ENCODE peak calls at places on chromosomes 16 and 17, in four cellular contexts. One of them, this sample, is unnamed.

GRCh38 chr16:87849419-87850008 is 19.8 kb downstream of the SLC7A5 start:
- DNase-seq in H1: no peak
- DNase-seq in HepG2: no peak
- DNase-seq in GM12878: no peak
- DNase-seq in this sample: no peak

GRCh38 chr16:83813818-83814653 is 6.3 kb downstream of the HSBP1 start:
- DNase-seq in H1: no peak
- DNase-seq in HepG2: peak
- DNase-seq in GM12878: no peak
- DNase-seq in this sample: no peak

GRCh38 chr17:13765701-13766100 is 164.0 kb upstream of the HS3ST3A1 start:
- DNase-seq in H1: no peak
- DNase-seq in HepG2: no peak
- DNase-seq in GM12878: no peak
- DNase-seq in this sample: no peak

GRCh38 chr17:37847811-37848331 is 76.3 kb upstream of the TBC1D3K start:
- DNase-seq in H1: no peak
- DNase-seq in HepG2: no peak
- DNase-seq in GM12878: no peak
- DNase-seq in this sample: no peak

GRCh38 chr17:47982645-47983440 is 11.9 kb downstream of the CDK5RAP3 start:
- DNase-seq in H1: no peak
- DNase-seq in HepG2: no peak
- DNase-seq in GM12878: no peak
- DNase-seq in this sample: no peak

GRCh38 chr17:76036497-76037380 is 9.6 kb upstream of the EVPL start:
- DNase-seq in H1: no peak
- DNase-seq in HepG2: no peak
- DNase-seq in GM12878: no peak
- DNase-seq in this sample: no peak

GRCh38 chr17:18224053-18224427 is 1.4 kb upstream of the LLGL1 start:
- DNase-seq in H1: no peak
- DNase-seq in HepG2: peak
- DNase-seq in GM12878: no peak
- DNase-seq in this sample: no peak

GRCh38 chr17:74532115-74532514 is 840 bp upstream of the CD300LB start:
- DNase-seq in H1: peak
- DNase-seq in HepG2: no peak
- DNase-seq in GM12878: no peak
- DNase-seq in this sample: peak

GRCh38 chr16:66326995-66327513 is 39.4 kb upstream of the CDH5 start:
- DNase-seq in H1: no peak
- DNase-seq in HepG2: peak
- DNase-seq in GM12878: no peak
- DNase-seq in this sample: no peak

GRCh38 chr17:7750321-7750821 is 32.8 kb downstream of the DNAH2 start:
- DNase-seq in H1: no peak
- DNase-seq in HepG2: no peak
- DNase-seq in GM12878: no peak
- DNase-seq in this sample: no peak

GRCh38 chr17:54117452-54117851 is 294.7 kb downstream of the KIF2B start:
- DNase-seq in H1: no peak
- DNase-seq in HepG2: no peak
- DNase-seq in GM12878: no peak
- DNase-seq in this sample: no peak

GRCh38 chr16:3761375-3762079 is 44.2 kb upstream of the TRAP1 start:
- DNase-seq in H1: no peak
- DNase-seq in HepG2: no peak
- DNase-seq in GM12878: no peak
- DNase-seq in this sample: no peak
- TF ChIP-seq ZNF274 in H1: no peak
- TF ChIP-seq ZNF274 in HepG2: no peak
- TF ChIP-seq ZNF274 in GM12878: no peak
- TF ChIP-seq ZNF274 in this sample: no peak

GRCh38 chr17:10824874-10825273 is 13.0 kb downstream of the PIRT start:
- DNase-seq in H1: no peak
- DNase-seq in HepG2: no peak
- DNase-seq in GM12878: no peak
- DNase-seq in this sample: no peak

GRCh38 chr17:10827898-10828552 is 9.9 kb downstream of the PIRT start:
- DNase-seq in H1: no peak
- DNase-seq in HepG2: no peak
- DNase-seq in GM12878: no peak
- DNase-seq in this sample: no peak
- TF ChIP-seq YY1 in H1: no peak
- TF ChIP-seq YY1 in HepG2: no peak
- TF ChIP-seq YY1 in GM12878: no peak
- TF ChIP-seq YY1 in this sample: no peak

GRCh38 chr16:73025506-73026131 is 22.3 kb downstream of the ZFHX3 start:
- DNase-seq in H1: no peak
- DNase-seq in HepG2: no peak
- DNase-seq in GM12878: no peak
- DNase-seq in this sample: no peak
- TF ChIP-seq SUZ12 in H1: no peak
- TF ChIP-seq SUZ12 in HepG2: no peak
- TF ChIP-seq SUZ12 in GM12878: no peak
- TF ChIP-seq SUZ12 in this sample: no peak

GRCh38 chr17:39925282-39926134 is 1.9 kb downstream of the ORMDL3 start:
- DNase-seq in H1: no peak
- DNase-seq in HepG2: no peak
- DNase-seq in GM12878: no peak
- DNase-seq in this sample: no peak

GRCh38 chr17:39927928-39928867 is 666 bp downstream of the LRRC3C start:
- DNase-seq in H1: no peak
- DNase-seq in HepG2: peak
- DNase-seq in GM12878: no peak
- DNase-seq in this sample: no peak

GRCh38 chr17:39926135-39926587 is 1.2 kb downstream of the ORMDL3 start:
- DNase-seq in H1: no peak
- DNase-seq in HepG2: no peak
- DNase-seq in GM12878: no peak
- DNase-seq in this sample: no peak

GRCh38 chr17:39927101-39927927 is at the start of the genes LRRC3C and ORMDL3:
- DNase-seq in H1: peak
- DNase-seq in HepG2: peak
- DNase-seq in GM12878: no peak
- DNase-seq in this sample: peak

DNA sequence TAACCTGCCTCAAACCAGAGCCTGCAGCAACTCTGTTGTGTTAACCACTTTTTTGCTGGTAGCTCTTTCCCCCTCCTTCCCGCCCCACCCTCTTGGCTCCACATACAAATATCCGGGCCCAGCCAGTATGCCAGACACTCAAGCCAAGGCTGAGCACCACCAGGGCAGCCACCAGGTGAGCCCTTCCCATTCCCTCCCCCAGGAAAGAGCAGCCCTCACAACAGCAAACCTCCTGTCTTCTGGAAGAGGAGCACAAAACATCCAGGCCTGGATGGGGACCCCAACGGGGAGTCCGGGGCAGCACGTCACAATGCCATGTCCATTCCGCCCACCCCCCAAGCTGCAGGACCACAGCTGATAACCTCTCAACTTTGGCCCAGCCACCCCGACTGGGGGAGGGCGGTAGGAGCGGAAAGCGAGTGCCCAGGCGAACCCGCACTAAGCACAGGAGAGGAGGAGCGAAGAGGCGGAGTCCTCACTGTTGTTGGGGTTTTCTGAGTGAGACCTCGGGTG is 757 bp downstream of the ORMDL3 start:
- DNase-seq in H1: no peak
- DNase-seq in HepG2: peak
- DNase-seq in GM12878: no peak
- DNase-seq in this sample: no peak
- TF ChIP-seq ZNF274 in H1: no peak
- TF ChIP-seq ZNF274 in HepG2: peak
- TF ChIP-seq ZNF274 in GM12878: no peak
- TF ChIP-seq ZNF274 in this sample: no peak

DNA sequence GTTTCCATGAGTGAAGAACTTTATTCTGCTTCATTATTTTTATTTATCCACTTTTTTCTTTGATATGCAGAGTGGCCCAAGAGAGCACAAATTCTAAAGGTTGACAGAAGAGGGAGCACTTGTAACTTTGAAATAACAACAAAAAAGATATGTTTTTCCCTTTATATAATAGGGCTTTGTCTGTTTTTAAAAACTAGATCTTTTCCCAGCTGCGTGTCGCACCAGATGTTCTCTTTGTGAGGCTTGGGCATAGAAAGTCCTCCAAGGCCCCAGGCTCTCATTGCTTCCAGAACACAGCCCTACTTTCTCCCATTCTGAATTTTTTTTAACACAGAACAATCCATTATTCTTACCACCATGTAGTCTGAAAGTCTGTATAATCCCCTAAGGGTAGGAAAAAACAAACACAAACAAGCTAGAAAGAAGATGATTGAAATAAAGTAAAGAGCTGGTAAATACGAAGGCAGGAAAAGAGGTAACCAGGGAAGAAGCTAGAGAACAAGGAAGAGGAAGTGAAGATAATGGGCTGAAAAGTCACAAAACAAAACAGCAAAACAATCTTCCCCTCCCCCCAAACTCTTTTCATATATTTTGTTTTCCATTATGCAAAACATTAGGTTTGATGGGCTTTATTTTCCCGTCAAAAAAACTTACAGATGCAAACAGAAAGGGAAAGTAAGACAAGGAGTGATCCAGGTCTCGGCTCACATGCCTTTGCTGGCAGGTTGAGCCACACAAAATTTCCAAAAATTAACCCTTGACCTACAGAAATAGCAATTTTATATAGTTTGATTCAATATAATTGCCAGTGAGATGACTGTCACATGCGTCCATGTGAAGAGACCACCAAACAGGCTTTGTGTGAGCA is 160.3 kb downstream of the ABCA8 start:
- DNase-seq in H1: no peak
- DNase-seq in HepG2: peak
- DNase-seq in GM12878: no peak
- DNase-seq in this sample: no peak
- TF ChIP-seq YY1 in H1: no peak
- TF ChIP-seq YY1 in HepG2: no peak
- TF ChIP-seq YY1 in GM12878: no peak
- TF ChIP-seq YY1 in this sample: no peak

DNA sequence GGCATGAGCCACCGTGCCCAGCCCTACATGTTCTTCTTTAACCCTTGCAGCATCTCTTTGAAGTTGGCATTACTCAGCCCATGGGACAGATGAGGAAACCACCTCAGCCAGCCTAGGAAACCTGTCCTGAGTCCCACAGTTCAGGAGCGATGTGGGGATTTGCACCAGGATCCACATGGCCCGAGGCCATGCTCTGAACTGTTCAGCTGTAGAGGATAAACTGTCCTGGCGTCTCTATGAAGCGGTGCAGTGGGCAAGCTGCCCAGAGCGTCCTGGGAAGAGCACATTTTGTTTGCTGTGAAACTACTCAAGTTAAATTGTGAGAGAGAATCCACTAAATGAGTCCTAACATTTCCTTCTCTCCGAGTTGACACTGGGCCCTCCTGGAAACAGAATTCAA is 276.7 kb upstream of the TNRC6C start:
- DNase-seq in H1: no peak
- DNase-seq in HepG2: no peak
- DNase-seq in GM12878: no peak
- DNase-seq in this sample: no peak
- TF ChIP-seq SUZ12 in H1: no peak
- TF ChIP-seq SUZ12 in HepG2: no peak
- TF ChIP-seq SUZ12 in GM12878: no peak
- TF ChIP-seq SUZ12 in this sample: no peak

DNA sequence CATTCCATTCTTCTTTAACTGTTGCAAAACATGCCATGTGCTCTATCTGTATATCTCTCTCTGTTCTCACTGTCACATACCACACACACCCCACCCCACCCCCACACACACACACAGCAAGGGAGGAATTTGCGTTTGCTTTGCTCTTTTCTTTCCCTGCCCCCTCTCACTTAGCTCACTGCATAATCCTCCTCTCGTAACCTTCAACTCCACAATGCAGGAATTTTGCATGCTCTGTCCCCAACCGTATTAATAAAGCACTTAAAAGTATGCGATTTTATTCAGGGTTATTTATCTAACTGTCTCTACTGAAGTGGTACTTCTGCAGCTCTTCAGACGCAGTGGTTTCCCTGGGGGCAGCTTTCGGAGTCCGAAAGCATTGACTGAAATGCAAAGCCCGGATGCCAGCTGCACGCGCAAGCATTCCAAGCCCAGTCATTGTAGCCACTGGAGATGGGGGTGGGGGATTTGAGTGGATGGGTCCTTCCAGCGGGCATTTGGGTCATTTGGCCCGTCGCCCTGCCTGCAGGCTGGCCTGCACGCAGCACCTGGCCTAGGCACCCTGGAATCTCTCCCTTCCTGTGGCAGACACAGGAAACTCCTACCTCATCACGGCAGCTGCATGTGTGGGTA is 105.3 kb upstream of the RBFOX1 start:
- DNase-seq in H1: peak
- DNase-seq in HepG2: no peak
- DNase-seq in GM12878: no peak
- DNase-seq in this sample: peak
- TF ChIP-seq ZNF274 in H1: no peak
- TF ChIP-seq ZNF274 in HepG2: no peak
- TF ChIP-seq ZNF274 in GM12878: no peak
- TF ChIP-seq ZNF274 in this sample: no peak

DNA sequence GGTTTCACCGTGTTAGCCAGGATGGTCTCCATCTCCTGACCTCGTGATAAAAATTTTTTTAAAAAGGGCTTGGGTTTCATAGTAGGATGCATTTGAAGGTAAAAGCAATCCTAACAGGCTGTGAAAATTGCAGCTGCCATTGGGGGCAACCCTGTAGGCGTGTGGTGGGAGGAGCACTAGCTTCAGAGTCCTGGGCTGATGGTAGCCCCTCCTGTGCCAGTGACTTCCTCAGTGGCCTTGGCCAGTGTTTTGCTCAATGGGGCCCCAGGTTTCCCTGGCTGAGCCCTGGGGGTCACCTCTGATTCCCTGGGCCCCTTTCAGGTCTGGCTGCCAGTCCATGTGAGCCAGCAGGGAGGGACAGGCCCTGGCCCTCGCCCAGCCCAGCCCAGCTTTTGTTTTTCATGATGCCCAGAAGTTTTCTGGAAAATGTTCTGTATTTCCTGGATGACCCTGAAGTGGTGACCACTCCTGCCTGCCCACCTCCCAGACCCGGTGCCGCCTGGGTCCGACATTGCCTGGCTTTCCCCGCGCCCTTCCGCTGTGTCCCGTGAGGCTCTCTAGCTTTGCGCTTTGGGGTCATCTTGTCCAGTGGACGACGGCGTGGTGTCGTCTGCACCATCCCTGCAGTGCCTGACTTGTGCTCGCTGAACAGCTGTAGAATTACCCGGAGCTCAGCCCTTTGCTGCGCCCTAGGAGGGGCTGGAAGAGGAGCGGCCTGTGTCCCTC is 9.4 kb downstream of the MGRN1 start:
- DNase-seq in H1: no peak
- DNase-seq in HepG2: no peak
- DNase-seq in GM12878: no peak
- DNase-seq in this sample: no peak
- TF ChIP-seq YY1 in H1: no peak
- TF ChIP-seq YY1 in HepG2: no peak
- TF ChIP-seq YY1 in GM12878: no peak
- TF ChIP-seq YY1 in this sample: no peak

GRCh38 chr17:65173951-65174683 is 36.9 kb downstream of the RGS9 start:
- DNase-seq in H1: no peak
- DNase-seq in HepG2: no peak
- DNase-seq in GM12878: no peak
- DNase-seq in this sample: no peak
- TF ChIP-seq SUZ12 in H1: no peak
- TF ChIP-seq SUZ12 in HepG2: no peak
- TF ChIP-seq SUZ12 in GM12878: no peak
- TF ChIP-seq SUZ12 in this sample: no peak